ENCODE peak calls at places on chromosomes 12 and 14, in ten cellular contexts. One of them, this sample, is unnamed. For H3K27me3, the result is how much of the 10 kb centered on the place peaks cover.

GRCh38 chr12:113347892-113348291 is 10.5 kb upstream of the PLBD2 start:
- DNase-seq in body of pancreas: no peak
- DNase-seq in suprapubic skin: no peak
- DNase-seq in brain microvascular endothelial cell: no peak
- DNase-seq in left lung: no peak
- DNase-seq in breast epithelium: no peak
- DNase-seq in fibroblast of lung: no peak
- DNase-seq in AG04450: no peak
- DNase-seq in SK-N-SH: no peak
- DNase-seq in PC-9: no peak
- DNase-seq in this sample: no peak

GRCh38 chr14:50658203-50658602 is 9.9 kb downstream of the SAV1 start:
- DNase-seq in brain microvascular endothelial cell: peak
- DNase-seq in body of pancreas: peak
- DNase-seq in fibroblast of lung: peak
- DNase-seq in suprapubic skin: no peak
- DNase-seq in breast epithelium: no peak
- DNase-seq in AG04450: no peak
- DNase-seq in PC-9: no peak
- DNase-seq in SK-N-SH: no peak
- DNase-seq in left lung: no peak
- DNase-seq in this sample: no peak

GRCh38 chr14:74608959-74609611 is 3.0 kb downstream of the LTBP2 start:
- DNase-seq in SK-N-SH: peak
- DNase-seq in suprapubic skin: peak
- DNase-seq in breast epithelium: peak
- DNase-seq in left lung: no peak
- DNase-seq in fibroblast of lung: peak
- DNase-seq in brain microvascular endothelial cell: peak
- DNase-seq in PC-9: peak
- DNase-seq in body of pancreas: peak
- DNase-seq in AG04450: peak
- DNase-seq in this sample: no peak

GRCh38 chr14:22848391-22849164 is 12.2 kb downstream of the MMP14 start:
- DNase-seq in AG04450: peak
- DNase-seq in left lung: peak
- DNase-seq in fibroblast of lung: peak
- DNase-seq in body of pancreas: peak
- DNase-seq in PC-9: no peak
- DNase-seq in brain microvascular endothelial cell: peak
- DNase-seq in breast epithelium: peak
- DNase-seq in SK-N-SH: peak
- DNase-seq in suprapubic skin: peak
- DNase-seq in this sample: peak

GRCh38 chr14:39393289-39393688 is 38.9 kb downstream of the FBXO33 start:
- DNase-seq in SK-N-SH: no peak
- DNase-seq in breast epithelium: no peak
- DNase-seq in left lung: no peak
- DNase-seq in fibroblast of lung: no peak
- DNase-seq in suprapubic skin: no peak
- DNase-seq in brain microvascular endothelial cell: no peak
- DNase-seq in PC-9: peak
- DNase-seq in body of pancreas: no peak
- DNase-seq in AG04450: no peak
- DNase-seq in this sample: no peak

GRCh38 chr12:104232609-104233280 is 17.2 kb downstream of the TXNRD1 start:
- DNase-seq in SK-N-SH: no peak
- DNase-seq in left lung: no peak
- DNase-seq in body of pancreas: no peak
- DNase-seq in PC-9: no peak
- DNase-seq in suprapubic skin: no peak
- DNase-seq in AG04450: no peak
- DNase-seq in breast epithelium: no peak
- DNase-seq in fibroblast of lung: no peak
- DNase-seq in brain microvascular endothelial cell: no peak
- DNase-seq in this sample: no peak

GRCh38 chr12:10140001-10140400 is 10.0 kb upstream of the CLEC7A start:
- DNase-seq in PC-9: peak
- DNase-seq in SK-N-SH: peak
- DNase-seq in fibroblast of lung: peak
- DNase-seq in AG04450: no peak
- DNase-seq in suprapubic skin: no peak
- DNase-seq in brain microvascular endothelial cell: peak
- DNase-seq in breast epithelium: no peak
- DNase-seq in left lung: no peak
- DNase-seq in body of pancreas: peak
- DNase-seq in this sample: no peak

GRCh38 chr14:51962678-51963077 is 26.7 kb upstream of the RTRAF start:
- DNase-seq in fibroblast of lung: peak
- DNase-seq in brain microvascular endothelial cell: no peak
- DNase-seq in breast epithelium: no peak
- DNase-seq in body of pancreas: no peak
- DNase-seq in SK-N-SH: no peak
- DNase-seq in AG04450: no peak
- DNase-seq in left lung: no peak
- DNase-seq in suprapubic skin: no peak
- DNase-seq in PC-9: no peak
- DNase-seq in this sample: no peak

GRCh38 chr12:24814379-24815086 is 134.4 kb downstream of the BCAT1 start:
- DNase-seq in breast epithelium: no peak
- DNase-seq in body of pancreas: no peak
- DNase-seq in brain microvascular endothelial cell: no peak
- DNase-seq in fibroblast of lung: no peak
- DNase-seq in suprapubic skin: no peak
- DNase-seq in SK-N-SH: no peak
- DNase-seq in AG04450: no peak
- DNase-seq in left lung: no peak
- DNase-seq in PC-9: no peak
- DNase-seq in this sample: no peak

GRCh38 chr12:85683051-85683450 is 153.2 kb downstream of the RASSF9 start:
- DNase-seq in fibroblast of lung: no peak
- DNase-seq in body of pancreas: no peak
- DNase-seq in brain microvascular endothelial cell: no peak
- DNase-seq in breast epithelium: no peak
- DNase-seq in suprapubic skin: no peak
- DNase-seq in left lung: no peak
- DNase-seq in SK-N-SH: no peak
- DNase-seq in AG04450: no peak
- DNase-seq in PC-9: no peak
- DNase-seq in this sample: no peak

GRCh38 chr12:50564240-50564947 is 59.6 kb downstream of the DIP2B start:
- DNase-seq in body of pancreas: no peak
- DNase-seq in breast epithelium: no peak
- DNase-seq in AG04450: no peak
- DNase-seq in PC-9: no peak
- DNase-seq in SK-N-SH: no peak
- DNase-seq in fibroblast of lung: no peak
- DNase-seq in suprapubic skin: no peak
- DNase-seq in left lung: no peak
- DNase-seq in brain microvascular endothelial cell: no peak
- DNase-seq in this sample: no peak

GRCh38 chr12:130186631-130187269 is 24.5 kb downstream of the FZD10 start:
- DNase-seq in breast epithelium: no peak
- DNase-seq in AG04450: no peak
- DNase-seq in suprapubic skin: no peak
- DNase-seq in fibroblast of lung: peak
- DNase-seq in brain microvascular endothelial cell: no peak
- DNase-seq in left lung: no peak
- DNase-seq in body of pancreas: no peak
- DNase-seq in SK-N-SH: no peak
- DNase-seq in PC-9: no peak
- DNase-seq in this sample: no peak

GRCh38 chr12:22687677-22688076 is 62.7 kb downstream of the ETNK1 start:
- DNase-seq in AG04450: no peak
- DNase-seq in suprapubic skin: no peak
- DNase-seq in brain microvascular endothelial cell: peak
- DNase-seq in fibroblast of lung: peak
- DNase-seq in breast epithelium: no peak
- DNase-seq in SK-N-SH: no peak
- DNase-seq in PC-9: no peak
- DNase-seq in body of pancreas: no peak
- DNase-seq in left lung: no peak
- DNase-seq in this sample: peak

GRCh38 chr12:74915718-74916117 is 293.9 kb downstream of the KCNC2 start:
- DNase-seq in AG04450: no peak
- DNase-seq in fibroblast of lung: no peak
- DNase-seq in body of pancreas: no peak
- DNase-seq in brain microvascular endothelial cell: no peak
- DNase-seq in PC-9: no peak
- DNase-seq in left lung: no peak
- DNase-seq in SK-N-SH: no peak
- DNase-seq in breast epithelium: no peak
- DNase-seq in suprapubic skin: no peak
- DNase-seq in this sample: no peak

GRCh38 chr14:88481794-88482193 is 73.0 kb downstream of the PTPN21 start:
- DNase-seq in SK-N-SH: no peak
- DNase-seq in body of pancreas: no peak
- DNase-seq in PC-9: no peak
- DNase-seq in fibroblast of lung: no peak
- DNase-seq in AG04450: no peak
- DNase-seq in brain microvascular endothelial cell: no peak
- DNase-seq in left lung: no peak
- DNase-seq in suprapubic skin: no peak
- DNase-seq in breast epithelium: no peak
- DNase-seq in this sample: no peak
- H3K4me3 ChIP-seq in SK-N-SH: no peak
- H3K4me3 ChIP-seq in body of pancreas: no peak
- H3K4me3 ChIP-seq in PC-9: no peak
- H3K4me3 ChIP-seq in fibroblast of lung: no peak
- H3K4me3 ChIP-seq in AG04450: no peak
- H3K4me3 ChIP-seq in brain microvascular endothelial cell: no peak
- H3K4me3 ChIP-seq in left lung: no peak
- H3K4me3 ChIP-seq in suprapubic skin: no peak
- H3K4me3 ChIP-seq in breast epithelium: no peak
- H3K4me3 ChIP-seq in this sample: no peak

DNA sequence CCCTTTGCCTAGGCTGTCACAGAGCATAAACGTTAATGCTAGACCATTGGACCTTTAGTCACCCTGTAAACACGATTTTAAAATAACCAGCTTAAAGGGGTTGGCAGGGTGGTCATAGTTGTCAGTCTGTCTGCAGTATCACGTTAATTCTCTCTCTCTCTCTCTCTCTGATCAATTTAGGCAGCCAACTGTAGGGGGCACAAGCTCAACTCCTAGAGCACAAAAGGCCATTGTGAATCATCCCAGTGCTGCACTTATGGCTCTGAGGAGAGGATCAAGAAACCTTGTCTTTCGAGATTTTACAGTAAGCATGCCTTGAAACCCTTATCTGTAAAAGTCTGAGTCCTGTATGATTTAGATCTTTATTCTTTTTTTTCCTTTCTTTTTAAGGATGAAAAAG is 97.1 kb downstream of the SCAF11 start:
- DNase-seq in AG04450: no peak
- DNase-seq in body of pancreas: no peak
- DNase-seq in breast epithelium: no peak
- DNase-seq in left lung: no peak
- DNase-seq in brain microvascular endothelial cell: no peak
- DNase-seq in fibroblast of lung: no peak
- DNase-seq in suprapubic skin: no peak
- DNase-seq in SK-N-SH: no peak
- DNase-seq in PC-9: no peak
- DNase-seq in this sample: no peak
- TF ChIP-seq CTCF in AG04450: peak
- TF ChIP-seq CTCF in body of pancreas: no peak
- TF ChIP-seq CTCF in breast epithelium: no peak
- TF ChIP-seq CTCF in left lung: no peak
- TF ChIP-seq CTCF in brain microvascular endothelial cell: peak
- TF ChIP-seq CTCF in fibroblast of lung: peak
- TF ChIP-seq CTCF in suprapubic skin: no peak
- TF ChIP-seq CTCF in SK-N-SH: peak
- TF ChIP-seq CTCF in PC-9: no peak
- TF ChIP-seq CTCF in this sample: peak

DNA sequence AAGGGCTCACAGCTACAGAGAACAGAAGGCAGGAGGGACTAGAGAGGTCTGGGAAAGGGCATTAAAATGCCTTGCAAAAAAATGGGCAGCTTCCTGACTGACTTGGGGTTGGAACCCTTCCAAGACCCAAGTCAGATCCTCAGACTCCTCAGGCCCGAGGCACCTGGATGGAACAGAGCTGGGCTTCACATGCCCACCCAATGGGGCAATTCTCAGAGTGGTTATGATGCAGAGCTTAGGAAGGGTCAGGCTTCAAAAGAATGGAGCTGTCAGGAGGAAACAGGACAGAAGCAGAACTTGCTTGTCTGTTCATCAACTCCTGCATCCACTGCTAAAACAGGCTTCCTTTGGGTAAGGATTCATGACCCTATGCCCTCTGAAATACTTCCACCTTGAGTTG is 9.7 kb upstream of the KRT1 start:
- DNase-seq in left lung: no peak
- DNase-seq in AG04450: no peak
- DNase-seq in SK-N-SH: no peak
- DNase-seq in body of pancreas: no peak
- DNase-seq in brain microvascular endothelial cell: no peak
- DNase-seq in fibroblast of lung: no peak
- DNase-seq in suprapubic skin: no peak
- DNase-seq in breast epithelium: no peak
- DNase-seq in PC-9: no peak
- DNase-seq in this sample: no peak
- H3K27me3 ChIP-seq in left lung: half or more
- H3K27me3 ChIP-seq in AG04450: under half
- H3K27me3 ChIP-seq in SK-N-SH: half or more
- H3K27me3 ChIP-seq in body of pancreas: under half
- H3K27me3 ChIP-seq in brain microvascular endothelial cell: under half
- H3K27me3 ChIP-seq in fibroblast of lung: under half
- H3K27me3 ChIP-seq in suprapubic skin: under half
- H3K27me3 ChIP-seq in breast epithelium: under half
- H3K27me3 ChIP-seq in PC-9: under half
- H3K27me3 ChIP-seq in this sample: under half

DNA sequence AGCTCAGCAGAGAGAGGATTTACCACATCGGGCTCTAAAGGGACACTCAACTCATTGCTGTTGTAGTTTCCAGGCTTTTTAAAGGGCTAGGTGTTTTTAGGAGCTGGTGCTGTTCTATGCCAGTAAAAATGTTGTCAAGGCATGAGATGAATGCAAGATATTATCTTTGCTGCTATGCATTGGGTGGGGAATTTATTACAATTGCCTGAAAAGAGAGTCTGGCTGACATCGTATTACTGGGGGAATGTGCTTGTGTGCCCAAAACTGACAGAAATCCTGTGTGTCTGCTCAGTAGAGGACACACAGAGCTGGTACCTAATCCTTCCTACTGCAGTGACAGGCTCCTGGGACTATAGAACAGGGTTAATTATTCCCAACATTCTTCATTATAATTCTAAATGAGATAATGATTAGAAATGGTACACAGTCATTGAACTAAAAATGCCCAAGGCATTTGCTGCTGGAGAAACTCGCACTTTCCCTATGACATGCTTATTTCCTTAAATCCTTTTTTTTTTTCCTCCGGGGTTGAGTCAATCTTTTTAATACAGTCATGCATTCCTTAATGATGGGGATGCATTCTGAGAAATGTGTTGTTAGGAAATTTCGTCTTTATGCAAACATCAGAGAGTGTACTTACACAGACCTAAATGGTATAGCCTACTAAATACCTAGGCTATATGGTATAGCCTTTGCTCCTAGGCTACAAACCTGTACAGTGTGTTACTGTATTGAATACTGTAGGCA is 30.0 kb upstream of the DACT1 start:
- DNase-seq in body of pancreas: no peak
- DNase-seq in PC-9: peak
- DNase-seq in AG04450: peak
- DNase-seq in fibroblast of lung: peak
- DNase-seq in left lung: no peak
- DNase-seq in SK-N-SH: no peak
- DNase-seq in breast epithelium: no peak
- DNase-seq in suprapubic skin: no peak
- DNase-seq in brain microvascular endothelial cell: peak
- DNase-seq in this sample: peak
- H3K4me3 ChIP-seq in body of pancreas: no peak
- H3K4me3 ChIP-seq in PC-9: no peak
- H3K4me3 ChIP-seq in AG04450: no peak
- H3K4me3 ChIP-seq in fibroblast of lung: no peak
- H3K4me3 ChIP-seq in left lung: no peak
- H3K4me3 ChIP-seq in SK-N-SH: no peak
- H3K4me3 ChIP-seq in breast epithelium: no peak
- H3K4me3 ChIP-seq in suprapubic skin: no peak
- H3K4me3 ChIP-seq in brain microvascular endothelial cell: no peak
- H3K4me3 ChIP-seq in this sample: no peak

This sample was measured in BJ.